ENCODE peak calls at places on chromosomes 5 and 9, in ten cellular contexts. I is A673, B is body of pancreas, X is cardiac muscle cell, T is brain microvascular endothelial cell, L is ovary, O is H1, N is astrocyte, E is left lung, U is esophagus squamous epithelium. P is an unnamed sample. For H3K27me3, the result is how much of the 10 kb centered on the place peaks cover.

GRCh38 chr5:65213921-65214525 is 267.7 kb downstream of the ADAMTS6 start:
- DNase-seq in N (no peak), O (no peak), T (peak), L (no peak), I (peak), E (no peak), X (peak), B (peak), U (no peak), P (no peak)

GRCh38 chr5:176319827-176320554 is 41.6 kb downstream of the KIAA1191 start:
- DNase-seq in N (no peak), U (no peak), O (no peak), X (peak), I (peak), B (no peak), E (no peak), T (no peak), L (no peak), P (no peak)

GRCh38 chr5:76790632-76791290 is 28.1 kb upstream of the F2RL1 start:
- DNase-seq in L (no peak), O (no peak), B (no peak), I (peak), X (peak), T (peak), U (no peak), E (no peak), N (peak), P (no peak)

GRCh38 chr5:125026900-125027731 is 280.7 kb upstream of the ZNF608 start:
- DNase-seq in I (no peak), B (no peak), U (no peak), L (no peak), X (peak), T (no peak), O (no peak), N (peak), E (peak), P (no peak)

GRCh38 chr9:125425176-125425897 is 163.7 kb downstream of the GAPVD1 start:
- DNase-seq in O (no peak), E (no peak), B (no peak), N (no peak), T (no peak), I (no peak), U (no peak), L (peak), X (no peak), P (no peak)

GRCh38 chr9:83032065-83032625 is 30.8 kb downstream of the RASEF start:
- DNase-seq in L (no peak), T (no peak), U (no peak), X (no peak), O (no peak), E (peak), I (no peak), N (no peak), B (peak), P (no peak)

GRCh38 chr5:60066502-60066901 is 173.0 kb upstream of the PDE4D start:
- DNase-seq in T (peak), U (no peak), L (no peak), I (peak), O (no peak), N (peak), B (no peak), X (peak), E (no peak), P (no peak)

GRCh38 chr5:141654298-141654697 is 3.1 kb upstream of the FCHSD1 start:
- DNase-seq in O (no peak), T (peak), I (no peak), N (peak), U (no peak), L (no peak), X (no peak), B (no peak), E (no peak), P (no peak)

GRCh38 chr5:57358796-57359592 is 123.6 kb downstream of the ACTBL2 start:
- DNase-seq in E (no peak), U (no peak), T (no peak), I (no peak), X (peak), N (no peak), O (no peak), L (no peak), B (no peak), P (no peak)

GRCh38 chr5:96931605-96932004 is 4.3 kb upstream of the LNPEP start:
- DNase-seq in T (no peak), X (no peak), L (no peak), U (no peak), E (no peak), O (no peak), N (no peak), B (no peak), I (no peak), P (no peak)

GRCh38 chr5:160269017-160269416 is 39.7 kb downstream of the FABP6 start:
- DNase-seq in L (peak), B (peak), U (peak), E (peak), N (peak), X (peak), O (no peak), T (peak), I (peak), P (no peak)

GRCh38 chr9:277595-278330 is 63.1 kb downstream of the DOCK8 start:
- DNase-seq in U (no peak), L (no peak), B (no peak), O (no peak), X (no peak), I (no peak), E (no peak), N (no peak), T (no peak), P (no peak)

GRCh38 chr5:32708949-32709348 is 2.2 kb upstream of the NPR3 start:
- DNase-seq in E (no peak), X (no peak), N (no peak), T (no peak), L (no peak), O (peak), B (no peak), I (no peak), U (no peak), P (no peak)

GRCh38 chr9:70749066-70749465 is 334.6 kb upstream of the KLF9 start:
- DNase-seq in U (no peak), X (no peak), I (no peak), O (no peak), N (no peak), E (no peak), T (no peak), L (no peak), B (no peak), P (no peak)

GRCh38 chr5:36496471-36496870 is 109.9 kb upstream of the SLC1A3 start:
- DNase-seq in U (no peak), L (no peak), E (no peak), X (no peak), T (no peak), I (peak), O (no peak), B (no peak), N (no peak), P (no peak)

GRCh38 chr5:72018158-72018803 is 89.0 kb upstream of the MAP1B start:
- DNase-seq in T (peak), U (no peak), X (peak), B (peak), L (no peak), E (no peak), N (no peak), I (peak), O (peak), P (no peak)

GRCh38 chr9:16363916-16364315 is 506.6 kb downstream of the BNC2 start:
- DNase-seq in L (no peak), O (no peak), E (no peak), I (no peak), U (no peak), X (no peak), B (no peak), N (no peak), T (no peak), P (no peak)

GRCh38 chr9:134065720-134066419 is 2.0 kb downstream of the BRD3 start:
- DNase-seq in U (no peak), L (no peak), N (peak), T (peak), B (peak), O (no peak), E (peak), I (peak), X (peak), P (peak)

GRCh38 chr9:106893088-106893487 is 30.1 kb downstream of the ZNF462 start:
- DNase-seq in I (peak), X (peak), T (peak), N (peak), U (no peak), E (no peak), B (no peak), O (no peak), L (no peak), P (no peak)

GRCh38 chr5:72046106-72046505 is 61.2 kb upstream of the MAP1B start:
- DNase-seq in O (no peak), T (no peak), U (no peak), X (no peak), I (no peak), B (no peak), N (no peak), L (no peak), E (no peak), P (no peak)

GRCh38 chr5:170650850-170651249 is 132.7 kb upstream of the GABRP start:
- DNase-seq in L (no peak), I (no peak), T (no peak), B (no peak), N (no peak), O (no peak), E (no peak), U (no peak), X (no peak), P (no peak)

GRCh38 chr5:120108586-120109254 is 355.4 kb upstream of the PRR16 start:
- DNase-seq in E (no peak), L (no peak), T (no peak), B (no peak), O (no peak), I (no peak), X (peak), N (no peak), U (no peak), P (no peak)

GRCh38 chr9:121281614-121282291 is 13.8 kb downstream of the GSN start:
- DNase-seq in B (peak), L (peak), I (no peak), E (peak), U (peak), T (no peak), O (no peak), N (peak), X (peak), P (no peak)

GRCh38 chr5:72447751-72448150 is 59.5 kb downstream of the ZNF366 start:
- DNase-seq in I (no peak), X (no peak), E (no peak), T (no peak), N (no peak), U (no peak), B (no peak), L (no peak), O (no peak), P (no peak)

GRCh38 chr9:76516350-76516749 is 57.4 kb downstream of the GCNT1 start:
- DNase-seq in T (no peak), L (no peak), X (no peak), I (peak), N (no peak), O (no peak), U (no peak), B (peak), E (no peak), P (no peak)

GRCh38 chr5:10632110-10632903 is 68.4 kb downstream of the ANKRD33B start:
- DNase-seq in I (no peak), N (peak), O (no peak), X (peak), E (no peak), U (no peak), L (no peak), T (peak), B (no peak), P (peak)

GRCh38 chr5:17180330-17180843 is 37.0 kb upstream of the BASP1 start:
- DNase-seq in X (no peak), T (no peak), U (no peak), L (no peak), O (no peak), I (no peak), B (no peak), N (no peak), E (no peak), P (no peak)

GRCh38 chr5:169695025-169695625 is 58.0 kb downstream of the DOCK2 start:
- DNase-seq in L (no peak), U (no peak), I (no peak), N (no peak), T (no peak), X (no peak), E (no peak), O (no peak), B (no peak), P (no peak)

GRCh38 chr9:134698587-134699342 is 57.2 kb downstream of the COL5A1 start:
- DNase-seq in B (peak), N (peak), L (peak), T (peak), X (peak), O (peak), E (peak), I (peak), U (no peak), P (peak)

GRCh38 chr5:119706049-119706448 is 76.7 kb downstream of the FAM170A start:
- DNase-seq in I (no peak), U (no peak), E (no peak), B (no peak), T (no peak), N (no peak), L (no peak), X (no peak), O (no peak), P (no peak)

GRCh38 chr9:131801811-131802210 is 61.9 kb upstream of the RAPGEF1 start:
- DNase-seq in T (no peak), N (no peak), B (no peak), O (no peak), L (no peak), U (no peak), X (no peak), I (no peak), E (no peak), P (no peak)
- TF ChIP-seq CTCF in T (peak), N (no peak), B (no peak), O (peak), L (no peak), U (no peak), X (no peak), I (no peak), E (no peak), P (peak)

GRCh38 chr9:93949694-93950449 is 5.3 kb downstream of the BARX1 start:
- DNase-seq in N (no peak), X (no peak), T (no peak), U (no peak), I (no peak), B (no peak), L (no peak), O (peak), E (no peak), P (no peak)

GRCh38 chr9:93946338-93946712 is 8.8 kb downstream of the BARX1 start:
- DNase-seq in I (no peak), O (no peak), E (no peak), U (no peak), L (no peak), T (no peak), X (no peak), B (no peak), N (no peak), P (no peak)

GRCh38 chr9:93949073-93949693 is 6.0 kb downstream of the BARX1 start:
- DNase-seq in T (no peak), B (no peak), O (peak), I (no peak), E (no peak), N (no peak), U (no peak), X (no peak), L (no peak), P (no peak)

GRCh38 chr9:93947409-93948070 is 7.6 kb downstream of the BARX1 start:
- DNase-seq in I (no peak), O (no peak), N (no peak), B (no peak), T (no peak), X (no peak), E (no peak), U (no peak), L (no peak), P (no peak)

DNA sequence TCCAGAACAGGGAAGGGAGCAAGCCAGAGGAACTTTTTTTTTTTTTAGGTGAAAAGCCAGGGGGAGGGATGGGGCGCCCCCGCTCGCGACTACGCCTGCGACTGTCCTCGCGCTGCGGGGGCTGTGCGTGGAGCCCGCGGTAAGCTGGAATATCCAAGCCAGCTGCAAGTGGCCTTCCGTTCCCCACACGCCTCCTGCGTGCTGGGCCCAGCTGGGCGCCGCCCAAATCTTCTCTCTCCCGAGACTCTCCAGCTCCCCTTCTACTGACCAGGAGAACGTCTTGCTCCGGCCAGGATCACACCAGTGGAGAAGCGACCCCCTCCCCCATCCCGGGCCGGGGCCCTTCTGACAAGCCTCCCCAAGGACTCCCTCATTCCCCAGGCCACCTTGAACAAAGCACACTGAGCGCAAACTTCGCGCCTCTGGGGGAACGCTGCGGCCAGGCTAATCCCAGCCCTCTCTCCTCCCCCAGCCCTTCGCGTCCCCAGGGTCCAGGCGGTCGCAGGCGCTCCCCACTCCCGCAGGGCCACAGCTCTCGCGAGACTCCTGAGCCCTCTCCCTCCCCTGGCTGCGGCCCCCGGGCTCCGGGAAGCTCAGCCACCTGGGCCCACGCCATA is 6.6 kb downstream of the BARX1 start:
- DNase-seq in I (no peak), E (no peak), B (no peak), T (no peak), X (no peak), N (no peak), O (no peak), U (no peak), L (no peak), P (no peak)
- H3K4me3 ChIP-seq in I (no peak), E (no peak), B (no peak), T (no peak), X (no peak), N (no peak), O (peak), U (no peak), L (no peak), P (no peak)

GRCh38 chr5:167953151-167953788 is 338.2 kb upstream of the WWC1 start:
- DNase-seq in N (no peak), X (no peak), U (no peak), E (no peak), L (no peak), O (no peak), B (no peak), I (no peak), T (no peak), P (no peak)

GRCh38 chr5:167952278-167952990 is 339.0 kb upstream of the WWC1 start:
- DNase-seq in I (no peak), B (peak), E (no peak), O (no peak), L (no peak), X (no peak), U (no peak), N (no peak), T (no peak), P (no peak)

GRCh38 chr5:167950126-167950721 is 341.2 kb upstream of the WWC1 start:
- DNase-seq in N (peak), O (no peak), I (peak), L (no peak), B (no peak), T (peak), X (peak), U (no peak), E (no peak), P (no peak)

GRCh38 chr5:167949435-167949834 is 342.0 kb upstream of the WWC1 start:
- DNase-seq in T (no peak), I (no peak), L (no peak), E (no peak), B (no peak), O (no peak), X (no peak), N (no peak), U (no peak), P (no peak)

DNA sequence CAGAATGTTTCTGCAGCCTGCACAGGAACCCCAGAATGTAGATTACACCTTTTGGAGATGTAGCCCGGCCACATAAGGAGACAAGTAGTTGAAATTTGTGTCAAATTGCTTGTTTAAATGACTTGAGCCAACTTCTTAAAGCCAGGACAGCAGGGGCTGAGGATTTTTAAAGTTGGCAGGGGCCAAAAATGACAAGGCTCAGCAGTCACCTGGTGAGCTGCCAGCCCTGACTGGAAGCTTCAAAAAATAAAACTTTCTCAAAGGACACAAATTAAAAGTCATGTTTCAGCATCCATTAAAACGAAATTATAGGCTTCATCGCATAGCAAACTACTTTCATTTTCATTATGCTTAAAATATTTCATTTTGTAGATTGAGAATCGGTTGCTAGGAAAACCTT is 340.3 kb upstream of the WWC1 start:
- DNase-seq in O (no peak), X (no peak), I (no peak), N (no peak), U (no peak), E (no peak), B (no peak), T (no peak), L (no peak), P (no peak)
- H3K27me3 ChIP-seq in O (under half), X (under half), I (under half), N (under half), U (under half), E (under half), B (under half), T (under half), L (under half), P (under half)

GRCh38 chr5:82244854-82245635 is 33.1 kb downstream of the RPS23 start:
- DNase-seq in L (no peak), E (no peak), I (no peak), T (no peak), U (no peak), O (no peak), B (no peak), N (no peak), X (no peak), P (no peak)
- TF ChIP-seq CTCF in L (no peak), E (no peak), I (no peak), T (no peak), U (no peak), O (no peak), B (no peak), N (no peak), X (no peak), P (no peak)

GRCh38 chr5:100827481-100827889 is 75.6 kb downstream of the ST8SIA4 start:
- DNase-seq in B (no peak), I (peak), L (no peak), E (no peak), X (no peak), O (no peak), N (no peak), T (peak), U (no peak), P (peak)

GRCh38 chr5:100823812-100824211 is 79.3 kb downstream of the ST8SIA4 start:
- DNase-seq in E (no peak), T (no peak), O (no peak), I (no peak), U (no peak), B (no peak), X (no peak), L (no peak), N (no peak), P (no peak)

GRCh38 chr5:100826133-100826532 is 76.9 kb downstream of the ST8SIA4 start:
- DNase-seq in T (no peak), U (no peak), L (no peak), I (no peak), O (no peak), X (no peak), E (no peak), B (no peak), N (no peak), P (peak)

GRCh38 chr5:100828071-100828689 is 74.9 kb downstream of the ST8SIA4 start:
- DNase-seq in T (no peak), L (no peak), E (no peak), I (no peak), O (no peak), U (no peak), N (no peak), X (no peak), B (no peak), P (peak)

GRCh38 chr5:100824635-100825034 is 78.4 kb downstream of the ST8SIA4 start:
- DNase-seq in E (no peak), U (no peak), B (no peak), O (no peak), I (no peak), N (no peak), L (no peak), T (no peak), X (no peak), P (no peak)
- H3K4me3 ChIP-seq in E (no peak), U (no peak), B (no peak), O (no peak), I (no peak), N (no peak), L (no peak), T (no peak), X (no peak), P (no peak)